ENCODE peak calls at places on chromosome 14, in six cellular contexts. O is neuronal stem cell, K is H9, S is IMR-90, Q is H1, U is trophoblast cell. X is an unnamed sample. For H3K4me1, the result is how much of the 10 kb centered on the place peaks cover.

GRCh38 chr14:51616724-51617409 is 34.8 kb upstream of the FRMD6 start:
- DNase-seq in S (peak), O (no peak), Q (no peak), K (no peak), U (no peak), X (peak)

GRCh38 chr14:41642402-41643195 is 35.9 kb downstream of the LRFN5 start:
- DNase-seq in O (no peak), K (no peak), Q (no peak), U (no peak), S (no peak), X (no peak)

GRCh38 chr14:95452176-95452889 is 64.1 kb downstream of the SYNE3 start:
- DNase-seq in Q (peak), U (no peak), O (no peak), S (no peak), K (peak), X (peak)

GRCh38 chr14:41607119-41607785 is 576 bp downstream of the LRFN5 start:
- DNase-seq in S (no peak), Q (peak), K (no peak), U (no peak), O (no peak), X (peak)

GRCh38 chr14:87935081-87935828 is 57.7 kb downstream of the GALC start:
- DNase-seq in S (no peak), Q (no peak), U (no peak), K (no peak), O (no peak), X (no peak)

GRCh38 chr14:71556730-71557129 is 375.5 kb upstream of the RGS6 start:
- DNase-seq in U (no peak), Q (no peak), S (no peak), K (no peak), O (no peak), X (no peak)

GRCh38 chr14:30445394-30445793 is 113.6 kb upstream of the G2E3 start:
- DNase-seq in K (no peak), O (peak), S (no peak), U (no peak), Q (no peak), X (no peak)

GRCh38 chr14:59187802-59188460 is 536 bp upstream of the DAAM1 start:
- DNase-seq in Q (no peak), S (no peak), K (no peak), U (no peak), O (no peak), X (no peak)

GRCh38 chr14:88551094-88551870 is 3.5 kb downstream of the PTPN21 start:
- DNase-seq in O (peak), K (peak), S (peak), Q (peak), U (peak), X (peak)

GRCh38 chr14:35789651-35790050 is 19.4 kb downstream of the RALGAPA1 start:
- DNase-seq in O (no peak), Q (no peak), S (peak), U (no peak), K (no peak), X (no peak)

GRCh38 chr14:91872517-91873470 is 5.5 kb upstream of the TC2N start:
- DNase-seq in U (no peak), Q (no peak), K (no peak), O (no peak), S (peak), X (no peak)

GRCh38 chr14:32896979-32897723 is 41.5 kb upstream of the NPAS3 start:
- DNase-seq in Q (no peak), S (peak), U (no peak), O (no peak), K (no peak), X (peak)

GRCh38 chr14:31265701-31266398 is 58.3 kb upstream of the HECTD1 start:
- DNase-seq in K (no peak), U (no peak), Q (no peak), O (no peak), S (peak), X (no peak)

GRCh38 chr14:59325906-59326305 is 137.4 kb downstream of the DAAM1 start:
- DNase-seq in Q (no peak), S (peak), U (no peak), K (no peak), O (no peak), X (peak)

GRCh38 chr14:23675906-23676305 is 39.7 kb downstream of the DHRS2 start:
- DNase-seq in S (no peak), Q (no peak), U (no peak), K (no peak), O (no peak), X (no peak)

GRCh38 chr14:88838015-88838414 is 13.6 kb downstream of the TTC8 start:
- DNase-seq in Q (no peak), O (no peak), S (no peak), U (no peak), K (no peak), X (no peak)

GRCh38 chr14:55767291-55767690 is 187.3 kb downstream of the KTN1 start:
- DNase-seq in S (no peak), U (no peak), Q (no peak), O (no peak), K (no peak), X (peak)

GRCh38 chr14:55764784-55765183 is 184.8 kb downstream of the KTN1 start:
- DNase-seq in O (no peak), Q (no peak), U (no peak), S (no peak), K (no peak), X (no peak)

GRCh38 chr14:55760801-55761200 is 180.8 kb downstream of the KTN1 start:
- DNase-seq in U (no peak), O (no peak), S (no peak), K (no peak), Q (no peak), X (no peak)

GRCh38 chr14:55766071-55766470 is 186.1 kb downstream of the KTN1 start:
- DNase-seq in U (no peak), Q (no peak), O (no peak), S (no peak), K (no peak), X (no peak)

GRCh38 chr14:55762595-55763232 is 182.7 kb downstream of the KTN1 start:
- DNase-seq in Q (no peak), S (no peak), O (no peak), U (no peak), K (no peak), X (no peak)
- H4K91ac ChIP-seq in Q (no peak), S (no peak), O (no peak), U (no peak), K (no peak), X (no peak)

GRCh38 chr14:74912111-74912510 is 10.9 kb downstream of the RPS6KL1 start:
- DNase-seq in U (no peak), Q (no peak), O (no peak), S (no peak), K (no peak), X (no peak)
- H3K23ac ChIP-seq in U (no peak), Q (no peak), O (peak), S (no peak), K (no peak), X (no peak)

GRCh38 chr14:68501621-68502052 is 291.2 kb downstream of the ZFP36L1 start:
- DNase-seq in K (no peak), S (no peak), U (no peak), Q (no peak), O (no peak), X (no peak)
- H3K4me1 ChIP-seq in K (under half), S (under half), U (under half), Q (under half), O (half or more), X (under half)

GRCh38 chr14:72685456-72685855 is 208.4 kb downstream of the DPF3 start:
- DNase-seq in U (no peak), S (peak), Q (no peak), O (no peak), K (no peak), X (no peak)
- H4K91ac ChIP-seq in U (no peak), S (no peak), Q (no peak), O (no peak), K (no peak), X (no peak)

GRCh38 chr14:101736585-101736984 is 24.9 kb upstream of the PPP2R5C start:
- DNase-seq in K (no peak), Q (no peak), S (no peak), O (no peak), U (no peak), X (no peak)
- H3K23ac ChIP-seq in K (no peak), Q (no peak), S (no peak), O (peak), U (no peak), X (no peak)

GRCh38 chr14:94441531-94442205 is 10.9 kb downstream of the SERPINA11 start:
- DNase-seq in Q (no peak), S (no peak), O (no peak), U (no peak), K (no peak), X (no peak)

GRCh38 chr14:94445003-94445402 is 7.6 kb downstream of the SERPINA11 start:
- DNase-seq in K (no peak), S (no peak), O (no peak), Q (no peak), U (no peak), X (no peak)

GRCh38 chr14:94441130-94441529 is 11.5 kb downstream of the SERPINA11 start:
- DNase-seq in U (no peak), K (no peak), S (no peak), O (no peak), Q (no peak), X (no peak)

GRCh38 chr14:94439453-94440057 is 13.0 kb downstream of the SERPINA11 start:
- DNase-seq in K (no peak), O (no peak), U (no peak), Q (no peak), S (no peak), X (no peak)
- H3K4me1 ChIP-seq in K (under half), O (under half), U (under half), Q (under half), S (under half), X (under half)

GRCh38 chr14:99176156-99176945 is 95.6 kb downstream of the BCL11B start:
- DNase-seq in K (peak), U (no peak), S (no peak), Q (peak), O (no peak), X (no peak)

GRCh38 chr14:99177046-99177655 is 94.8 kb downstream of the BCL11B start:
- DNase-seq in K (peak), Q (peak), O (no peak), U (no peak), S (no peak), X (no peak)

GRCh38 chr14:99174081-99174851 is 97.7 kb downstream of the BCL11B start:
- DNase-seq in S (no peak), O (no peak), U (no peak), K (peak), Q (peak), X (no peak)

GRCh38 chr14:99174920-99175319 is 97.1 kb downstream of the BCL11B start:
- DNase-seq in K (no peak), U (no peak), Q (no peak), O (no peak), S (no peak), X (no peak)

GRCh38 chr14:99175331-99176155 is 96.5 kb downstream of the BCL11B start:
- DNase-seq in S (no peak), Q (peak), U (no peak), K (peak), O (no peak), X (no peak)
- H4K91ac ChIP-seq in S (no peak), Q (peak), U (no peak), K (no peak), O (no peak), X (no peak)

GRCh38 chr14:49584058-49584457 is 2.1 kb downstream of the RPS29 start:
- DNase-seq in U (no peak), O (no peak), K (no peak), S (no peak), Q (no peak), X (no peak)

GRCh38 chr14:49589387-49589786 is 3.2 kb upstream of the RPS29 start:
- DNase-seq in K (no peak), Q (no peak), S (no peak), U (no peak), O (no peak), X (no peak)

GRCh38 chr14:49586673-49587460 is 687 bp upstream of the RPS29 start:
- DNase-seq in K (no peak), U (peak), S (peak), O (peak), Q (no peak), X (peak)

GRCh38 chr14:49583629-49584028 is 2.6 kb downstream of the RPS29 start:
- DNase-seq in O (no peak), K (no peak), Q (no peak), S (peak), U (no peak), X (peak)

DNA sequence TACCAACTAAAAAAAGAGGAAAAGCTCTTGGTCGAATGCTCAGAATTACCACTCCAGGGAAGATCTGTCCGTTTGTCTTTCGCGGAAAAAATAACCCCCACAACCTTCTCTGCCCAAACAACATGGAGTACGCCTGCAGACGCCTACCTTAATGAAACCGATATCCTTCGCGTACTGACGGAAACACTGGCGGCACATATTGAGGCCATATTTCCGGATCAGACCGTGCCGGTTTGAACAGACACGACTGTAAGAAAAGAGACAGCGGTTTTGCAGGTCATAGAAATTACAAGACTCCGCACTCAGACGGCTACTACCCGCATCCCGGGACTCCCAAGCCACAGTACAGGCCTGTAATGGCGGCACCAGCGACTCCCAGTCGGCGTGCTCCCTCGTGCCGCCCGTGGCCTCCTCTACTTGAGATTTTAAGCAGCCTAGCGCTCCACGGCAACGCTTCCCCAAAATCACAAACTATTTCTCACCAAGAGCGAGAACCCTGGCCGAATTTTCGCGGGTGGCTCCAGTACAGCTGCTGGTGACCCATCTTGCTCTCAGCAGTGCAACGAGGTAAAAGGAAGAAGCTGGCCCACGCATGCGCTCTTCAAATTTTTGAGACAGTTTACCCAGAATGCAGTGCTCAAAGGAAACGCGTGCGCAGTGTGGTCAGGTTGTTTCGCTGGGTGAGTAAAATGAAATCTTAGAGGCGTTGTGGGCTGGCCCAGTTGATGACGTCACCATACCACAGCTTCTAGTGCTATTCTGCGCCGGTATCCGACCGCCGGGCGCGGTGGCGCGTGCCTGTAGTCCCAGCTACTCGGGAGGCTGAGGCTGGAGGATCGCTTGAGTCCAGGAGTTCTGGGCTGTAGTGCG is at the start of gene RPS29:
- DNase-seq in Q (peak), K (peak), U (peak), O (peak), S (peak), X (peak)
- H3K23ac ChIP-seq in Q (no peak), K (no peak), U (peak), O (peak), S (peak), X (no peak)

GRCh38 chr14:90816686-90817436 is 631 bp upstream of the TTC7B start:
- DNase-seq in S (no peak), O (no peak), Q (peak), U (no peak), K (no peak), X (no peak)
- H3K4me1 ChIP-seq in S (under half), O (under half), Q (under half), U (under half), K (under half), X (under half)

GRCh38 chr14:54192610-54193009 is 204.2 kb upstream of the CDKN3 start:
- DNase-seq in S (no peak), K (no peak), O (no peak), Q (no peak), U (no peak), X (no peak)

GRCh38 chr14:54197369-54197768 is 199.4 kb upstream of the CDKN3 start:
- DNase-seq in K (no peak), S (no peak), O (no peak), U (no peak), Q (no peak), X (no peak)

GRCh38 chr14:54191846-54192245 is 205.0 kb upstream of the CDKN3 start:
- DNase-seq in S (no peak), U (no peak), Q (no peak), K (no peak), O (no peak), X (no peak)

GRCh38 chr14:54194501-54194900 is 202.3 kb upstream of the CDKN3 start:
- DNase-seq in K (no peak), Q (no peak), U (no peak), O (no peak), S (no peak), X (peak)

DNA sequence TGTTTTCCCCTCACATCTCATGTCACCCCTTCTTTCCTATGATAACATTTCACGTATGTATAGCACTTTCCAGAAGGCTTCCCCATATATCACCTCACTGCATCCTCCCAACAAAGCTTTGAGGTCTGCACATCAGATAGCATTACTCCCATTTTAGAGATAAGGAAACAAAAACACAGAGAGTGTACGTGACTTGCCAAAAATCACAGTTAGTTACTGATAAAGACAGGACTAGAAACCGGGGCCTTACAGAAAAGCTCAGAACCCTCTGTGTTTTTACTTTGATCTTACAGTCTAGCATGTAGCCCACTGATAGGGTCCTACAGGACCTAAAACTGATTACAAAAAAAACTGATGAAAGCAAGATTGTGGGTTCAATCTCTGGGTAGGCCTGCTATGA is 202.9 kb upstream of the CDKN3 start:
- DNase-seq in S (no peak), K (no peak), Q (no peak), O (no peak), U (no peak), X (no peak)
- H4K91ac ChIP-seq in S (no peak), K (no peak), Q (no peak), O (no peak), U (no peak), X (no peak)